ENCODE peak calls at places on chromosomes 11 and 22, in five cellular contexts. One of them, this sample, is unnamed.
A peak's percentile ranks its signal among the peaks of the same experiment; 100 is the strongest.

GRCh38 chr11:57430946-57431345 is 4.0 kb upstream of the SLC43A3 start:
- DNase-seq in cardiac muscle cell: no peak
- DNase-seq in hepatocyte: no peak
- DNase-seq in heart right ventricle: no peak
- DNase-seq in A549: no peak
- DNase-seq in this sample: no peak

GRCh38 chr22:39712081-39712480 is 141.5 kb downstream of the CACNA1I start:
- DNase-seq in cardiac muscle cell: no peak
- DNase-seq in hepatocyte: no peak
- DNase-seq in heart right ventricle: no peak
- DNase-seq in A549: no peak
- DNase-seq in this sample: no peak

GRCh38 chr11:67999704-68000103 is 4.2 kb downstream of the UNC93B1 start:
- DNase-seq in cardiac muscle cell: no peak
- DNase-seq in hepatocyte: no peak
- DNase-seq in heart right ventricle: no peak
- DNase-seq in A549: no peak
- DNase-seq in this sample: peak; percentile 35

GRCh38 chr11:44950625-44951472 is at the start of gene TP53I11:
- DNase-seq in cardiac muscle cell: peak; percentile 87
- DNase-seq in hepatocyte: peak; percentile 85
- DNase-seq in heart right ventricle: peak; percentile 91
- DNase-seq in A549: peak; percentile 53
- DNase-seq in this sample: peak; percentile 93

GRCh38 chr22:40006641-40007040 is 11.9 kb downstream of the FAM83F start:
- DNase-seq in cardiac muscle cell: no peak
- DNase-seq in hepatocyte: no peak
- DNase-seq in heart right ventricle: no peak
- DNase-seq in A549: no peak
- DNase-seq in this sample: peak; percentile 49

GRCh38 chr11:35427158-35427557 is 7.8 kb upstream of the SLC1A2 start:
- DNase-seq in cardiac muscle cell: no peak
- DNase-seq in hepatocyte: no peak
- DNase-seq in heart right ventricle: no peak
- DNase-seq in A549: no peak
- DNase-seq in this sample: no peak

GRCh38 chr22:33296941-33297340 is 238.8 kb upstream of the SYN3 start:
- DNase-seq in cardiac muscle cell: no peak
- DNase-seq in hepatocyte: no peak
- DNase-seq in heart right ventricle: no peak
- DNase-seq in A549: no peak
- DNase-seq in this sample: no peak

GRCh38 chr11:61021661-61022212 is 50.3 kb downstream of the CD6 start:
- DNase-seq in cardiac muscle cell: no peak
- DNase-seq in hepatocyte: peak; percentile 56
- DNase-seq in heart right ventricle: no peak
- DNase-seq in A549: no peak
- DNase-seq in this sample: no peak

GRCh38 chr22:19849800-19850481 is 4.7 kb downstream of the GNB1L start:
- DNase-seq in cardiac muscle cell: no peak
- DNase-seq in hepatocyte: peak; percentile 69
- DNase-seq in heart right ventricle: no peak
- DNase-seq in A549: no peak
- DNase-seq in this sample: peak; percentile 51

GRCh38 chr11:73379189-73379880 is 3.1 kb downstream of the RELT start:
- DNase-seq in cardiac muscle cell: no peak
- DNase-seq in hepatocyte: no peak
- DNase-seq in heart right ventricle: peak; percentile 56
- DNase-seq in A549: no peak
- DNase-seq in this sample: no peak

GRCh38 chr11:118791961-118792578 is 1.1 kb upstream of the DDX6 start:
- DNase-seq in cardiac muscle cell: no peak
- DNase-seq in hepatocyte: peak; percentile 48
- DNase-seq in heart right ventricle: no peak
- DNase-seq in A549: peak; percentile 7
- DNase-seq in this sample: peak; percentile 87

GRCh38 chr11:61777234-61778090 is 14.9 kb downstream of the TMEM258 start:
- DNase-seq in cardiac muscle cell: no peak
- DNase-seq in hepatocyte: no peak
- DNase-seq in heart right ventricle: peak; percentile 66
- DNase-seq in A549: no peak
- DNase-seq in this sample: peak; percentile 90

GRCh38 chr11:106466441-106467190 is 389.2 kb downstream of the AASDHPPT start:
- DNase-seq in cardiac muscle cell: no peak
- DNase-seq in hepatocyte: peak; percentile 51
- DNase-seq in heart right ventricle: no peak
- DNase-seq in A549: no peak
- DNase-seq in this sample: no peak

GRCh38 chr11:6737872-6738466 is 33.8 kb downstream of the OR2AG2 start:
- DNase-seq in cardiac muscle cell: peak; percentile 61
- DNase-seq in hepatocyte: peak; percentile 72
- DNase-seq in heart right ventricle: no peak
- DNase-seq in A549: peak; percentile 36
- DNase-seq in this sample: no peak

GRCh38 chr11:131674051-131674755 is 303.8 kb downstream of the NTM start:
- DNase-seq in cardiac muscle cell: peak; percentile 81
- DNase-seq in hepatocyte: peak; percentile 92
- DNase-seq in heart right ventricle: peak; percentile 75
- DNase-seq in A549: peak; percentile 31
- DNase-seq in this sample: no peak

GRCh38 chr11:76415073-76415472 is 29.7 kb upstream of the EMSY start:
- DNase-seq in cardiac muscle cell: no peak
- DNase-seq in hepatocyte: no peak
- DNase-seq in heart right ventricle: no peak
- DNase-seq in A549: no peak
- DNase-seq in this sample: no peak

GRCh38 chr22:29370556-29370955 is 17.8 kb downstream of the AP1B1 start:
- DNase-seq in cardiac muscle cell: no peak
- DNase-seq in hepatocyte: no peak
- DNase-seq in heart right ventricle: no peak
- DNase-seq in A549: no peak
- DNase-seq in this sample: no peak

GRCh38 chr11:71935338-71935925 is 6.6 kb downstream of the RNF121 start:
- DNase-seq in cardiac muscle cell: no peak
- DNase-seq in hepatocyte: no peak
- DNase-seq in heart right ventricle: no peak
- DNase-seq in A549: no peak
- DNase-seq in this sample: no peak

GRCh38 chr11:67052891-67053290 is 3.8 kb upstream of the RHOD start:
- DNase-seq in cardiac muscle cell: no peak
- DNase-seq in hepatocyte: no peak
- DNase-seq in heart right ventricle: no peak
- DNase-seq in A549: no peak
- DNase-seq in this sample: no peak

GRCh38 chr11:15737326-15737725 is 619.0 kb downstream of the SOX6 start:
- DNase-seq in cardiac muscle cell: no peak
- DNase-seq in hepatocyte: no peak
- DNase-seq in heart right ventricle: no peak
- DNase-seq in A549: no peak
- DNase-seq in this sample: no peak

GRCh38 chr22:37640591-37641250 is 1.3 kb downstream of the SH3BP1 start:
- DNase-seq in cardiac muscle cell: no peak
- DNase-seq in hepatocyte: no peak
- DNase-seq in heart right ventricle: no peak
- DNase-seq in A549: no peak
- DNase-seq in this sample: no peak
- H3K4me1 ChIP-seq in cardiac muscle cell: peaks cover 8% of the 10 kb centered on the region
- H3K4me1 ChIP-seq in hepatocyte: peaks cover 55% of the 10 kb centered on the region
- H3K4me1 ChIP-seq in heart right ventricle: peaks cover 40% of the 10 kb centered on the region
- H3K4me1 ChIP-seq in A549: peaks cover 10% of the 10 kb centered on the region
- H3K4me1 ChIP-seq in this sample: peaks cover 14% of the 10 kb centered on the region

DNA sequence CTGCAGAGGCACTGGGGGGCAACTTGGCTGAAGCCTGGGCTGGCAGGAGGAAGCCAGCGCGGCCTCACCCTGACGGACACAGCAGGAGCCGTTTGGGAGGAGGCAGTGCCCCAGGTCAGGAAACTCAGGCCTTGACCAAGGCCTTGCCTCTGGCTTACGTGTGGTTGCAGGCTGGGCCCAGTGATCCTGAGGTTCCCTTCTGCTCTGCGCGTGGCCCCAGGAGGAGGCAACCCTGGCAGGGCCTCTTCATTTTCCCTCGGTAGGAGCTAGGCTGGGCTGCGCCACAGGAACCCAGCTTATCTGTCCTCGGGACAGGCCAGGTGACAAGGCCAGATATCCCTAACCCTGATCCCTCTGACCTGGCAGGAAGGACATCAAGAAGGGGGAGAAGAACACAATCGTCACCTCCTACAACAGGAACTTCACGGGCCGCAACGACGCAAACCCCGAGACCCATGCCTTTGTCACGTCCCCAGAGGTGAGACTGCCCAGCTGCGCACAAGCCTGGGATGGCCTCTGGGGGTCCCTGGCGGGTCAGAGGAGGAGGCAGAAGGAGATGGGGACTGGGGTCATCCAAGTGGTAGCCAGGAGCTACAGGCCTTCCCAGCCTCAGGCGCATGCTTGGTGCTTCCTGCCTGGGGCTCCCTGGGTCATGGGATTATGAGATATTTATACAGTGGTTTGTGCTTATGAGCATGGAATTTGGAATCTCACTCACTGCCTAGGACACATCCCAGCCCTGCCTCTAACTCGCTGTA is 20.6 kb downstream of the POLR3H start:
- DNase-seq in cardiac muscle cell: no peak
- DNase-seq in hepatocyte: no peak
- DNase-seq in heart right ventricle: no peak
- DNase-seq in A549: no peak
- DNase-seq in this sample: peak; percentile 81
- TF ChIP-seq CTCF in cardiac muscle cell: no peak
- TF ChIP-seq CTCF in hepatocyte: no peak
- TF ChIP-seq CTCF in heart right ventricle: no peak
- TF ChIP-seq CTCF in A549: no peak
- TF ChIP-seq CTCF in this sample: no peak

GRCh38 chr11:125514336-125515101 is 18.5 kb upstream of the FEZ1 start:
- DNase-seq in cardiac muscle cell: no peak
- DNase-seq in hepatocyte: peak; percentile 38
- DNase-seq in heart right ventricle: no peak
- DNase-seq in A549: no peak
- DNase-seq in this sample: no peak
- H3K27ac ChIP-seq in cardiac muscle cell: no peak overlapping the region
- H3K27ac ChIP-seq in hepatocyte: peak overlapping the region; percentile 61
- H3K27ac ChIP-seq in heart right ventricle: no peak overlapping the region
- H3K27ac ChIP-seq in A549: no peak overlapping the region
- H3K27ac ChIP-seq in this sample: no peak overlapping the region

GRCh38 chr11:2738551-2739431 is 39.0 kb upstream of the KCNQ1OT1 start:
- DNase-seq in cardiac muscle cell: no peak
- DNase-seq in hepatocyte: no peak
- DNase-seq in heart right ventricle: peak; percentile 10
- DNase-seq in A549: no peak
- DNase-seq in this sample: peak; percentile 65

GRCh38 chr11:2740275-2740940 is 40.6 kb upstream of the KCNQ1OT1 start:
- DNase-seq in cardiac muscle cell: no peak
- DNase-seq in hepatocyte: no peak
- DNase-seq in heart right ventricle: peak; percentile 6
- DNase-seq in A549: no peak
- DNase-seq in this sample: peak; percentile 57

GRCh38 chr11:2737876-2738275 is 38.1 kb upstream of the KCNQ1OT1 start:
- DNase-seq in cardiac muscle cell: no peak
- DNase-seq in hepatocyte: peak; percentile 65
- DNase-seq in heart right ventricle: peak; percentile 42
- DNase-seq in A549: no peak
- DNase-seq in this sample: peak; percentile 65

GRCh38 chr11:2741006-2741376 is 41.2 kb upstream of the KCNQ1OT1 start:
- DNase-seq in cardiac muscle cell: no peak
- DNase-seq in hepatocyte: peak; percentile 58
- DNase-seq in heart right ventricle: no peak
- DNase-seq in A549: no peak
- DNase-seq in this sample: peak; percentile 67

GRCh38 chr11:2739531-2740274 is 39.9 kb upstream of the KCNQ1OT1 start:
- DNase-seq in cardiac muscle cell: no peak
- DNase-seq in hepatocyte: no peak
- DNase-seq in heart right ventricle: peak; percentile 4
- DNase-seq in A549: no peak
- DNase-seq in this sample: peak; percentile 64
- H3K4me1 ChIP-seq in cardiac muscle cell: peaks cover 6% of the 10 kb centered on the region
- H3K4me1 ChIP-seq in hepatocyte: peaks cover 57% of the 10 kb centered on the region
- H3K4me1 ChIP-seq in heart right ventricle: peaks cover 41% of the 10 kb centered on the region
- H3K4me1 ChIP-seq in A549: peaks cover 15% of the 10 kb centered on the region
- H3K4me1 ChIP-seq in this sample: peaks cover 11% of the 10 kb centered on the region

This sample was measured in kidney.